ENCODE peak calls at places on chromosomes 11 and 22, in four cellular contexts. One of them, this sample, is unnamed.

GRCh38 chr11:12075822-12076821 is 34.3 kb upstream of the MICAL2 start:
- DNase-seq in prostate gland: no peak
- DNase-seq in AG09319: peak; percentile 91
- DNase-seq in LHCN-M2: peak; percentile 100
- DNase-seq in this sample: peak; percentile 100

GRCh38 chr11:36540998-36541397 is 26.8 kb upstream of the RAG1 start:
- DNase-seq in LHCN-M2: peak; percentile 87
- DNase-seq in AG09319: no peak
- DNase-seq in prostate gland: no peak
- DNase-seq in this sample: no peak

GRCh38 chr22:42178910-42179495 is 48.4 kb upstream of the CYP2D6 start:
- DNase-seq in AG09319: no peak
- DNase-seq in prostate gland: no peak
- DNase-seq in LHCN-M2: no peak
- DNase-seq in this sample: no peak

GRCh38 chr11:44004452-44004833 is 43.3 kb upstream of the ACCSL start:
- DNase-seq in prostate gland: no peak
- DNase-seq in LHCN-M2: no peak
- DNase-seq in AG09319: no peak
- DNase-seq in this sample: no peak

GRCh38 chr11:11977206-11977938 is 31.1 kb downstream of the DKK3 start:
- DNase-seq in AG09319: peak; percentile 57
- DNase-seq in LHCN-M2: peak; percentile 96
- DNase-seq in prostate gland: peak; percentile 29
- DNase-seq in this sample: peak; percentile 83

GRCh38 chr11:108947654-108948570 is 283.0 kb downstream of the DDX10 start:
- DNase-seq in prostate gland: no peak
- DNase-seq in AG09319: no peak
- DNase-seq in LHCN-M2: peak; percentile 75
- DNase-seq in this sample: no peak

GRCh38 chr11:126476977-126477376 is 121.5 kb downstream of the ST3GAL4 start:
- DNase-seq in AG09319: no peak
- DNase-seq in LHCN-M2: no peak
- DNase-seq in prostate gland: no peak
- DNase-seq in this sample: no peak

GRCh38 chr11:92870241-92870826 is 99.1 kb upstream of the MTNR1B start:
- DNase-seq in prostate gland: no peak
- DNase-seq in LHCN-M2: no peak
- DNase-seq in AG09319: no peak
- DNase-seq in this sample: no peak

GRCh38 chr22:40542821-40543540 is 93.5 kb downstream of the MRTFA start:
- DNase-seq in LHCN-M2: no peak
- DNase-seq in prostate gland: no peak
- DNase-seq in AG09319: no peak
- DNase-seq in this sample: no peak

GRCh38 chr11:123587559-123587958 is 66.9 kb downstream of the SCN3B start:
- DNase-seq in LHCN-M2: no peak
- DNase-seq in AG09319: no peak
- DNase-seq in prostate gland: no peak
- DNase-seq in this sample: no peak

GRCh38 chr11:68912254-68912653 is 8.6 kb downstream of the IGHMBP2 start:
- DNase-seq in AG09319: no peak
- DNase-seq in prostate gland: no peak
- DNase-seq in LHCN-M2: no peak
- DNase-seq in this sample: no peak

GRCh38 chr11:20057055-20057943 is 103.0 kb downstream of the DBX1 start:
- DNase-seq in AG09319: peak; percentile 31
- DNase-seq in prostate gland: no peak
- DNase-seq in LHCN-M2: no peak
- DNase-seq in this sample: no peak

GRCh38 chr11:6357222-6357621 is 33.1 kb upstream of the SMPD1 start:
- DNase-seq in prostate gland: no peak
- DNase-seq in LHCN-M2: peak; percentile 54
- DNase-seq in AG09319: peak; percentile 73
- DNase-seq in this sample: peak; percentile 58

GRCh38 chr11:46327829-46328228 is 19.4 kb upstream of the DGKZ start:
- DNase-seq in LHCN-M2: no peak
- DNase-seq in AG09319: no peak
- DNase-seq in prostate gland: no peak
- DNase-seq in this sample: no peak

GRCh38 chr11:117900144-117900651 is 23.7 kb upstream of the FXYD6 start:
- DNase-seq in prostate gland: no peak
- DNase-seq in LHCN-M2: no peak
- DNase-seq in AG09319: no peak
- DNase-seq in this sample: no peak

GRCh38 chr11:2944953-2945756 is 15.9 kb upstream of the PHLDA2 start:
- DNase-seq in prostate gland: peak; percentile 90
- DNase-seq in AG09319: peak; percentile 75
- DNase-seq in LHCN-M2: peak; percentile 83
- DNase-seq in this sample: peak; percentile 37

GRCh38 chr11:72411623-72412532 is 22.5 kb downstream of the CLPB start:
- DNase-seq in AG09319: no peak
- DNase-seq in LHCN-M2: no peak
- DNase-seq in prostate gland: no peak
- DNase-seq in this sample: no peak

GRCh38 chr11:57049749-57050148 is 61.0 kb downstream of the OR5AK2 start:
- DNase-seq in AG09319: no peak
- DNase-seq in LHCN-M2: no peak
- DNase-seq in prostate gland: no peak
- DNase-seq in this sample: no peak

GRCh38 chr11:80617156-80617555 is 1176.3 kb upstream of the TENM4 start:
- DNase-seq in prostate gland: no peak
- DNase-seq in AG09319: no peak
- DNase-seq in LHCN-M2: no peak
- DNase-seq in this sample: no peak

GRCh38 chr11:8596504-8597046 is 2.5 kb upstream of the STK33 start:
- DNase-seq in prostate gland: no peak
- DNase-seq in LHCN-M2: no peak
- DNase-seq in AG09319: no peak
- DNase-seq in this sample: no peak

GRCh38 chr22:44848791-44849410 is 96.5 kb downstream of the ARHGAP8 start:
- DNase-seq in AG09319: no peak
- DNase-seq in prostate gland: no peak
- DNase-seq in LHCN-M2: no peak
- DNase-seq in this sample: no peak

GRCh38 chr11:285894-286220 is 3.1 kb upstream of the PGGHG start:
- DNase-seq in AG09319: no peak
- DNase-seq in LHCN-M2: no peak
- DNase-seq in prostate gland: no peak
- DNase-seq in this sample: no peak

GRCh38 chr11:133300666-133301065 is 231.6 kb downstream of the OPCML start:
- DNase-seq in LHCN-M2: no peak
- DNase-seq in prostate gland: no peak
- DNase-seq in AG09319: no peak
- DNase-seq in this sample: no peak

GRCh38 chr11:128179049-128179448 is 408.3 kb downstream of the ETS1 start:
- DNase-seq in AG09319: peak; percentile 41
- DNase-seq in prostate gland: no peak
- DNase-seq in LHCN-M2: no peak
- DNase-seq in this sample: no peak

GRCh38 chr11:12674571-12674935 is 332 bp downstream of the TEAD1 start:
- DNase-seq in AG09319: no peak
- DNase-seq in LHCN-M2: no peak
- DNase-seq in prostate gland: no peak
- DNase-seq in this sample: no peak

GRCh38 chr11:8808226-8808585 is 102.8 kb upstream of the AKIP1 start:
- DNase-seq in prostate gland: no peak
- DNase-seq in AG09319: no peak
- DNase-seq in LHCN-M2: peak; percentile 57
- DNase-seq in this sample: no peak

GRCh38 chr11:75035911-75036536 is 47.3 kb downstream of the NEU3 start:
- DNase-seq in LHCN-M2: peak; percentile 60
- DNase-seq in prostate gland: no peak
- DNase-seq in AG09319: no peak
- DNase-seq in this sample: no peak

GRCh38 chr11:127345819-127346459 is 345.4 kb upstream of the KIRREL3 start:
- DNase-seq in prostate gland: peak; percentile 6
- DNase-seq in LHCN-M2: peak; percentile 24
- DNase-seq in AG09319: no peak
- DNase-seq in this sample: peak; percentile 1

GRCh38 chr11:2694495-2694894 is 5.3 kb downstream of the KCNQ1OT1 start:
- DNase-seq in AG09319: no peak
- DNase-seq in prostate gland: no peak
- DNase-seq in LHCN-M2: no peak
- DNase-seq in this sample: no peak

This sample was measured in GM04503.